ENCODE peak calls at places on chromosomes 13 and 19, in six cellular contexts. One of them, this sample, is unnamed.

GRCh38 chr13:37716796-37717195 is 118.2 kb upstream of the POSTN start:
- DNase-seq in adrenal gland: no peak
- DNase-seq in HCT116: no peak
- DNase-seq in SK-N-SH: no peak
- DNase-seq in breast epithelium: no peak
- DNase-seq in pancreas: no peak
- DNase-seq in this sample: no peak

GRCh38 chr13:46160474-46161066 is 21.4 kb downstream of the LCP1 start:
- DNase-seq in breast epithelium: no peak
- DNase-seq in adrenal gland: no peak
- DNase-seq in SK-N-SH: peak; percentile 75
- DNase-seq in pancreas: no peak
- DNase-seq in HCT116: peak; percentile 48
- DNase-seq in this sample: no peak

GRCh38 chr19:11324079-11324661 is 15.3 kb downstream of the RAB3D start:
- DNase-seq in pancreas: peak; percentile 67
- DNase-seq in adrenal gland: peak; percentile 71
- DNase-seq in SK-N-SH: peak; percentile 91
- DNase-seq in HCT116: no peak
- DNase-seq in breast epithelium: peak; percentile 93
- DNase-seq in this sample: no peak

GRCh38 chr19:41702208-41702651 is 6.2 kb upstream of the CEACAM5 start:
- DNase-seq in pancreas: no peak
- DNase-seq in adrenal gland: no peak
- DNase-seq in breast epithelium: no peak
- DNase-seq in HCT116: no peak
- DNase-seq in SK-N-SH: no peak
- DNase-seq in this sample: no peak

GRCh38 chr19:40147693-40148347 is 43.4 kb upstream of the MAP3K10 start:
- DNase-seq in HCT116: no peak
- DNase-seq in breast epithelium: no peak
- DNase-seq in SK-N-SH: no peak
- DNase-seq in adrenal gland: peak; percentile 51
- DNase-seq in pancreas: no peak
- DNase-seq in this sample: no peak

GRCh38 chr13:30308548-30308947 is 1.2 kb upstream of the KATNAL1 start:
- DNase-seq in breast epithelium: no peak
- DNase-seq in adrenal gland: no peak
- DNase-seq in SK-N-SH: no peak
- DNase-seq in pancreas: no peak
- DNase-seq in HCT116: no peak
- DNase-seq in this sample: no peak

GRCh38 chr19:40771101-40771539 is 4.2 kb upstream of the MIA start:
- DNase-seq in HCT116: no peak
- DNase-seq in breast epithelium: no peak
- DNase-seq in pancreas: no peak
- DNase-seq in SK-N-SH: no peak
- DNase-seq in adrenal gland: no peak
- DNase-seq in this sample: no peak

GRCh38 chr19:38057954-38058690 is 151.1 kb downstream of the SIPA1L3 start:
- DNase-seq in pancreas: peak; percentile 88
- DNase-seq in HCT116: no peak
- DNase-seq in adrenal gland: no peak
- DNase-seq in SK-N-SH: peak; percentile 62
- DNase-seq in breast epithelium: peak; percentile 46
- DNase-seq in this sample: peak; percentile 85

GRCh38 chr19:17074628-17075034 is 621 bp downstream of the HAUS8 start:
- DNase-seq in adrenal gland: no peak
- DNase-seq in breast epithelium: no peak
- DNase-seq in HCT116: no peak
- DNase-seq in SK-N-SH: no peak
- DNase-seq in pancreas: no peak
- DNase-seq in this sample: no peak

GRCh38 chr13:26228080-26228479 is 6.0 kb upstream of the RNF6 start:
- DNase-seq in pancreas: no peak
- DNase-seq in breast epithelium: no peak
- DNase-seq in SK-N-SH: no peak
- DNase-seq in adrenal gland: no peak
- DNase-seq in HCT116: no peak
- DNase-seq in this sample: no peak

GRCh38 chr13:80037505-80037888 is 303.4 kb downstream of the SPRY2 start:
- DNase-seq in SK-N-SH: no peak
- DNase-seq in HCT116: no peak
- DNase-seq in pancreas: no peak
- DNase-seq in adrenal gland: no peak
- DNase-seq in breast epithelium: no peak
- DNase-seq in this sample: no peak

GRCh38 chr13:99471231-99472202 is 29.8 kb upstream of the TM9SF2 start:
- DNase-seq in pancreas: no peak
- DNase-seq in breast epithelium: no peak
- DNase-seq in HCT116: no peak
- DNase-seq in adrenal gland: no peak
- DNase-seq in SK-N-SH: no peak
- DNase-seq in this sample: no peak

GRCh38 chr13:100529666-100530065 is 58.9 kb downstream of the GGACT start:
- DNase-seq in breast epithelium: no peak
- DNase-seq in pancreas: no peak
- DNase-seq in SK-N-SH: no peak
- DNase-seq in adrenal gland: no peak
- DNase-seq in HCT116: no peak
- DNase-seq in this sample: no peak

GRCh38 chr13:112979406-112979902 is 10.4 kb downstream of the MCF2L start:
- DNase-seq in HCT116: no peak
- DNase-seq in SK-N-SH: no peak
- DNase-seq in breast epithelium: no peak
- DNase-seq in pancreas: peak; percentile 59
- DNase-seq in adrenal gland: no peak
- DNase-seq in this sample: no peak

GRCh38 chr19:17061205-17061604 is 14.0 kb downstream of the HAUS8 start:
- DNase-seq in SK-N-SH: no peak
- DNase-seq in pancreas: no peak
- DNase-seq in adrenal gland: no peak
- DNase-seq in breast epithelium: no peak
- DNase-seq in HCT116: no peak
- DNase-seq in this sample: no peak

GRCh38 chr19:56091066-56091490 is 30.0 kb downstream of the ZNF787 start:
- DNase-seq in SK-N-SH: no peak
- DNase-seq in breast epithelium: peak; percentile 61
- DNase-seq in adrenal gland: no peak
- DNase-seq in pancreas: no peak
- DNase-seq in HCT116: no peak
- DNase-seq in this sample: no peak

GRCh38 chr19:56543776-56544175 is 5.0 kb downstream of the ZFP28 start:
- DNase-seq in SK-N-SH: no peak
- DNase-seq in HCT116: no peak
- DNase-seq in adrenal gland: no peak
- DNase-seq in pancreas: no peak
- DNase-seq in breast epithelium: no peak
- DNase-seq in this sample: no peak

GRCh38 chr13:48555441-48555840 is 22.6 kb upstream of the RCBTB2 start:
- DNase-seq in HCT116: no peak
- DNase-seq in adrenal gland: no peak
- DNase-seq in SK-N-SH: no peak
- DNase-seq in pancreas: no peak
- DNase-seq in breast epithelium: no peak
- DNase-seq in this sample: no peak

GRCh38 chr19:55526216-55527196 is 10.4 kb downstream of the SBK2 start:
- DNase-seq in adrenal gland: peak; percentile 43
- DNase-seq in HCT116: no peak
- DNase-seq in pancreas: peak; percentile 85
- DNase-seq in breast epithelium: peak; percentile 38
- DNase-seq in SK-N-SH: peak; percentile 57
- DNase-seq in this sample: peak; percentile 67

GRCh38 chr13:37615271-37615670 is 16.7 kb upstream of the POSTN start:
- DNase-seq in breast epithelium: no peak
- DNase-seq in adrenal gland: no peak
- DNase-seq in HCT116: no peak
- DNase-seq in SK-N-SH: no peak
- DNase-seq in pancreas: no peak
- DNase-seq in this sample: no peak

GRCh38 chr13:60583196-60583908 is 186.3 kb downstream of the TDRD3 start:
- DNase-seq in SK-N-SH: no peak
- DNase-seq in pancreas: no peak
- DNase-seq in breast epithelium: no peak
- DNase-seq in adrenal gland: peak; percentile 16
- DNase-seq in HCT116: no peak
- DNase-seq in this sample: no peak

GRCh38 chr13:20126460-20127262 is 34.2 kb downstream of the GJA3 start:
- DNase-seq in HCT116: no peak
- DNase-seq in breast epithelium: no peak
- DNase-seq in adrenal gland: no peak
- DNase-seq in pancreas: no peak
- DNase-seq in SK-N-SH: no peak
- DNase-seq in this sample: no peak

GRCh38 chr13:20129076-20129475 is 31.8 kb downstream of the GJA3 start:
- DNase-seq in adrenal gland: no peak
- DNase-seq in pancreas: no peak
- DNase-seq in HCT116: no peak
- DNase-seq in breast epithelium: no peak
- DNase-seq in SK-N-SH: no peak
- DNase-seq in this sample: no peak

GRCh38 chr13:20127263-20127562 is 33.6 kb downstream of the GJA3 start:
- DNase-seq in SK-N-SH: no peak
- DNase-seq in breast epithelium: no peak
- DNase-seq in pancreas: no peak
- DNase-seq in HCT116: no peak
- DNase-seq in adrenal gland: no peak
- DNase-seq in this sample: no peak

GRCh38 chr13:20128459-20128927 is 32.4 kb downstream of the GJA3 start:
- DNase-seq in SK-N-SH: peak; percentile 50
- DNase-seq in pancreas: no peak
- DNase-seq in adrenal gland: no peak
- DNase-seq in breast epithelium: no peak
- DNase-seq in HCT116: no peak
- DNase-seq in this sample: peak; percentile 38

DNA sequence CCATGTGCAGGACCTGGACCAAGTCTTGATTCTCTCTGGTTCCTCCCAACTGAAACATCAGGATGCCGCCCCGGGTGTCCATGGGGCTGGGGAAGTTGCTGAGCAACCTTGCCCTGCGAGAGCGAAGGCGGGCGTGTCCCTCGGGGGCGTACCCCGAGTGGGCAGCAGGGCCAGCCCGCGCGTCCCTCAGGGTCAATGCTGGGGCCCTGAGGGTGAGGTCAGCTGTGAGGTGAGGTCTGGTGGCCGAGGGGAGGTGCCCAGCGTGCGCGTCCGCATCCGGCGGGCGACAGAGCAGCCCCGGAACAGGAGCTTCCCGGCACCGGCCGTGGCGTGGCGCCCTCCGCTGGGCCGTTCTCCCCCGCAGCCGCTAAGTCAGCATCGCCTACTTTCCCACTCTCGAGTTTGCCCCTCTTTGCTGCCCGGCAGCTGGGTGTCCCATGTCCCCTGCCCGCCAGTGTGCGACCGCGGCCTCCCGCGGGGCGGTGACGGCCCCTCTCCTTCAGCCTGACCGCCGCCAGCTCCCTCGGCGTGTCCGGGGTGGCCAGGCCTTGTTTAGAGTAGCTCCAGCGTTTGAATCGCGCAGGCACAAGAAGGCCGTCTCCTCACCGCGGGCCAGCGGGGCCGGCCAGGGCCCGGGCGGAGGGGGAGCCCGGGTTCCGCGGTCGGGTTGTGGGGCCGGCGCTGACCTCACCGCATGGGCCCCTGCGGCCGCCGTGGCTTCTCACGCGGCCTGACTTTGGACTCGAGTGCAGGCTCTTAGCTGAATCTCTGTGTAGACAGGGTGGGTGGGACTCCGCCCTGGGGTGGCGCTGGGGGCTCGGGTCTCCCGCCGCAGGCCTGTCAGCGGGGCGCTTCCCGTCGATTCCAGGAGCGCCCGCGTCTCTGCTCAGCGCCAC is 33.0 kb downstream of the GJA3 start:
- DNase-seq in pancreas: peak; percentile 88
- DNase-seq in adrenal gland: peak; percentile 72
- DNase-seq in HCT116: no peak
- DNase-seq in breast epithelium: peak; percentile 25
- DNase-seq in SK-N-SH: peak; percentile 87
- DNase-seq in this sample: peak; percentile 83
- H3K4me3 ChIP-seq in pancreas: peak overlapping the region; percentile 58
- H3K4me3 ChIP-seq in adrenal gland: peak overlapping the region; percentile 50
- H3K4me3 ChIP-seq in HCT116: peak overlapping the region; percentile 48
- H3K4me3 ChIP-seq in breast epithelium: peak overlapping the region; percentile 54
- H3K4me3 ChIP-seq in SK-N-SH: peak overlapping the region; percentile 40
- H3K4me3 ChIP-seq in this sample: peak overlapping the region; percentile 73

DNA sequence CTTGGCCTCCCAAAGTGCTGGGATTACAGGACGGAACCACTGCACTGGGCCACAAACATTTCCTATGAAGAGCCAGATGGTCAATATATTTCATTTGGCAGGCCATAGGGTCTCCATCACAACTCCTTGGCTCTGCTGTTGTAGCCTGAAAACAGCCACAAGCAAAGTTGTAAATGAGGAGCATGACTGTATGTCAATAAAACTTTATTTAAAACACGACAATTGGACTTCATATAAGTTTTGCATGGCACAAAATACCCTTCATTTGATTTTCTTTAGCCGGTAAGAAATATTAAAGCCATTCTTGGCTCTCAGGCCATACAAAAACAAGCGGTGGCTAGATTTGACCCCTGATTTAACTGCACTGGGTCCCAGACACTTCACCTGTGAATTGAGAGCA is 3.1 kb upstream of the FPR1 start:
- DNase-seq in adrenal gland: no peak
- DNase-seq in SK-N-SH: no peak
- DNase-seq in breast epithelium: no peak
- DNase-seq in pancreas: no peak
- DNase-seq in HCT116: no peak
- DNase-seq in this sample: no peak
- H3K27ac ChIP-seq in adrenal gland: no peak overlapping the region
- H3K27ac ChIP-seq in SK-N-SH: no peak overlapping the region
- H3K27ac ChIP-seq in breast epithelium: no peak overlapping the region
- H3K27ac ChIP-seq in pancreas: no peak overlapping the region
- H3K27ac ChIP-seq in HCT116: no peak overlapping the region
- H3K27ac ChIP-seq in this sample: no peak overlapping the region

GRCh38 chr13:88154001-88154400 is 482.8 kb downstream of the SLITRK5 start:
- DNase-seq in SK-N-SH: no peak
- DNase-seq in adrenal gland: no peak
- DNase-seq in breast epithelium: no peak
- DNase-seq in pancreas: no peak
- DNase-seq in HCT116: no peak
- DNase-seq in this sample: no peak
- TF ChIP-seq CTCF in SK-N-SH: no peak
- TF ChIP-seq CTCF in adrenal gland: no peak
- TF ChIP-seq CTCF in breast epithelium: no peak
- TF ChIP-seq CTCF in pancreas: no peak
- TF ChIP-seq CTCF in HCT116: no peak
- TF ChIP-seq CTCF in this sample: no peak

DNA sequence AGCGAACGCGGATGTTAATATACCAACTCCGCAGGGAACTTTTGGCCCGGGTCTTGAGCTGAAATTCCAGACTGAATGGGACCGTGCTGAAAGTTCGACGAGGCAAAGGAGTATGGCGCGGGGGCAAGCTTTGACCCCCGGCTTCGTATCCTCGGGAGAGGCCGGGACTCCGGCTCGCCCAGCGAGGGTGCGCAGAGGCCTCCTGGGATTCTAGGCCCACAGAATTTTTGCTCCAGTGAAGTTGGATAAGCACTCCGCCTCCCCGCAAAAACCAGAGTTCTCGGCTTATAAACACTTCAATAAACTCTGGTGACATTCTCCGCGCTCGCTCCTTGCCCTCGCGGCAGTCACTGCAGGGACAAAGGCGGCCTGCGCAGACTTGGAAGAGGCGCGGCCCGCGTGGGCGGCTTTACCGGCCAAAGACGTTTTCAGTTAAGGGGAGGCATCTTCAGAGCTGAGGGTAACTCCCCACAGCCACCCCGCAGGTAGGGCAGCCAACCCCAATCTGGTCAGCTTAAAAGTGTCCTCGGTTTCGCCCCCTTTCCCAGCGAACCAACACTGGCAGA is 112.6 kb downstream of the KCNRG start:
- DNase-seq in adrenal gland: no peak
- DNase-seq in pancreas: peak; percentile 56
- DNase-seq in SK-N-SH: no peak
- DNase-seq in breast epithelium: no peak
- DNase-seq in HCT116: no peak
- DNase-seq in this sample: no peak
- H3K4me3 ChIP-seq in adrenal gland: no peak overlapping the region
- H3K4me3 ChIP-seq in pancreas: no peak overlapping the region
- H3K4me3 ChIP-seq in SK-N-SH: no peak overlapping the region
- H3K4me3 ChIP-seq in breast epithelium: peak overlapping the region; percentile 44
- H3K4me3 ChIP-seq in HCT116: no peak overlapping the region
- H3K4me3 ChIP-seq in this sample: no peak overlapping the region